ENCODE peak calls at places on chromosomes 1 and 21, in five cellular contexts. G is breast epithelium; L is ELR; H is IMR-90; X is stimulated activated CD4-positive, alpha-beta T cell treated with anti-CD3 and anti-CD28 coated beads, Interleukin-4, amount 100 ng/mL, for 48 hours. R is an unnamed sample.

GRCh38 chr21:20698585-20698984 is 299.6 kb upstream of the NCAM2 start:
- DNase-seq in G (no peak), L (no peak), H (no peak), X (no peak), R (no peak)

GRCh38 chr1:111272081-111272480 is 18.6 kb upstream of the CHIA start:
- DNase-seq in G (no peak), L (no peak), H (no peak), X (no peak), R (no peak)

GRCh38 chr21:26011292-26011940 is 159.2 kb downstream of the APP start:
- DNase-seq in G (no peak), L (no peak), H (no peak), X (no peak), R (no peak)

GRCh38 chr1:6971048-6971447 is 185.8 kb downstream of the CAMTA1 start:
- DNase-seq in G (no peak), L (no peak), H (peak), X (no peak), R (no peak)

GRCh38 chr1:79845951-79846350 is 839.4 kb upstream of the ADGRL4 start:
- DNase-seq in G (no peak), L (peak), H (peak), X (no peak), R (no peak)

GRCh38 chr21:43731476-43731875 is 12.5 kb downstream of the PDXK start:
- DNase-seq in G (no peak), L (no peak), H (no peak), X (no peak), R (no peak)

GRCh38 chr1:7478797-7479499 is 292.1 kb upstream of the VAMP3 start:
- DNase-seq in G (no peak), L (peak), H (peak), X (no peak), R (no peak)

GRCh38 chr1:196385109-196385508 is 223.1 kb downstream of the KCNT2 start:
- DNase-seq in G (no peak), L (no peak), H (no peak), X (no peak), R (no peak)

GRCh38 chr1:154182342-154183044 is 9.4 kb downstream of the TPM3 start:
- DNase-seq in G (peak), L (peak), H (peak), X (peak), R (peak)

R was measured in 8988T.